ENCODE peak calls at places on chromosomes 3 and 15, in four cellular contexts. D is posterior vena cava, C is right cardiac atrium, G is B cell. B is an unnamed sample.
A peak's percentile ranks its signal among the peaks of the same experiment; 100 is the strongest.

GRCh38 chr15:89356634-89357298 is 22.1 kb upstream of the POLG start:
- DNase-seq in D (no peak), C (no peak), G (no peak), B (no peak)

GRCh38 chr3:100891033-100891432 is 102.2 kb downstream of the ABI3BP start:
- DNase-seq in D (no peak), C (no peak), G (no peak), B (no peak)

GRCh38 chr3:26099692-26100091 is 309.8 kb downstream of the OXSM start:
- DNase-seq in D (no peak), C (no peak), G (no peak), B (no peak)

GRCh38 chr3:169627073-169627472 is 36.4 kb downstream of the MECOM start:
- DNase-seq in D (no peak), C (no peak), G (no peak), B (no peak)

GRCh38 chr3:141877911-141878310 is 1.5 kb downstream of the ATP1B3 start:
- DNase-seq in D (no peak), C (no peak), G (no peak), B (no peak)

GRCh38 chr15:56891852-56892251 is 26.6 kb upstream of the TCF12 start:
- DNase-seq in D (no peak), C (no peak), G (no peak), B (no peak)

GRCh38 chr3:94117729-94118128 is 54.9 kb downstream of the NSUN3 start:
- DNase-seq in D (no peak), C (no peak), G (no peak), B (no peak)

GRCh38 chr15:57340673-57341259 is 35.5 kb upstream of the CGNL1 start:
- DNase-seq in D (no peak), C (peak; percentile 77), G (no peak), B (no peak)

GRCh38 chr15:61327019-61327631 is 98.0 kb upstream of the RORA start:
- DNase-seq in D (no peak), C (no peak), G (no peak), B (no peak)

GRCh38 chr3:11622846-11623550 is 20.7 kb downstream of the VGLL4 start:
- DNase-seq in D (no peak), C (no peak), G (no peak), B (no peak)

GRCh38 chr3:141049681-141050080 is 1.5 kb upstream of the SPSB4 start:
- DNase-seq in D (no peak), C (no peak), G (no peak), B (no peak)

GRCh38 chr15:39511915-39512260 is 69.0 kb upstream of the THBS1 start:
- DNase-seq in D (no peak), C (peak; percentile 64), G (no peak), B (no peak)

GRCh38 chr15:85722374-85722773 is 72.4 kb downstream of the KLHL25 start:
- DNase-seq in D (no peak), C (no peak), G (no peak), B (no peak)

GRCh38 chr3:132721479-132722164 is 587 bp downstream of the NPHP3 start:
- DNase-seq in D (peak; percentile 93), C (peak; percentile 89), G (no peak), B (peak; percentile 29)

GRCh38 chr3:88231207-88231606 is 81.4 kb downstream of the C3orf38 start:
- DNase-seq in D (no peak), C (no peak), G (no peak), B (no peak)

GRCh38 chr15:65695073-65695472 is 73.3 kb downstream of the SLC24A1 start:
- DNase-seq in D (no peak), C (no peak), G (no peak), B (no peak)

GRCh38 chr15:21269121-21269520 is 171.2 kb downstream of the POTEB3 start:
- DNase-seq in D (no peak), C (peak; percentile 20), G (no peak), B (no peak)

GRCh38 chr15:97759363-97759762 is 201.1 kb upstream of the ARRDC4 start:
- DNase-seq in D (no peak), C (no peak), G (no peak), B (peak; percentile 4)

GRCh38 chr15:71632571-71633195 is 177.7 kb upstream of the NR2E3 start:
- DNase-seq in D (no peak), C (no peak), G (no peak), B (no peak)

GRCh38 chr3:177464392-177465225 is 267.3 kb upstream of the TBL1XR1 start:
- DNase-seq in D (no peak), C (no peak), G (no peak), B (no peak)

GRCh38 chr3:101725192-101725889 is 927 bp downstream of the CEP97 start:
- DNase-seq in D (no peak), C (peak; percentile 56), G (no peak), B (no peak)

GRCh38 chr3:129684270-129684669 is 77.8 kb upstream of the PLXND1 start:
- DNase-seq in D (no peak), C (no peak), G (no peak), B (no peak)

GRCh38 chr15:60583946-60584345 is 105.0 kb upstream of the ICE2 start:
- DNase-seq in D (no peak), C (no peak), G (no peak), B (no peak)

GRCh38 chr3:52892625-52893311 is 4.6 kb downstream of the STIMATE start:
- DNase-seq in D (no peak), C (no peak), G (no peak), B (no peak)

GRCh38 chr3:54122046-54122801 is at the start of gene CACNA2D3:
- DNase-seq in D (no peak), C (peak; percentile 89), G (no peak), B (no peak)

GRCh38 chr3:5476403-5476802 is 288.9 kb downstream of the EDEM1 start:
- DNase-seq in D (no peak), C (no peak), G (no peak), B (no peak)

GRCh38 chr15:57537072-57537471 is 54.6 kb upstream of the MYZAP start:
- DNase-seq in D (peak; percentile 85), C (peak; percentile 75), G (no peak), B (peak; percentile 58)

GRCh38 chr3:105967117-105967516 is 98.3 kb upstream of the CBLB start:
- DNase-seq in D (no peak), C (no peak), G (no peak), B (no peak)

GRCh38 chr15:98655732-98656131 is 7.4 kb downstream of the IGF1R start:
- DNase-seq in D (peak; percentile 51), C (no peak), G (no peak), B (no peak)

GRCh38 chr15:72784233-72784876 is 797 bp upstream of the ADPGK start:
- DNase-seq in D (no peak), C (no peak), G (peak; percentile 47), B (no peak)

GRCh38 chr3:29731050-29731449 is 450.2 kb downstream of the RBMS3 start:
- DNase-seq in D (no peak), C (no peak), G (no peak), B (no peak)

GRCh38 chr15:70421197-70421482 is 323.4 kb upstream of the TLE3 start:
- DNase-seq in D (no peak), C (no peak), G (no peak), B (no peak)

B was measured in brain pericyte.